ENCODE peak calls at places on chromosomes 12 and 14, in four cellular contexts. T, S, Q and V are unnamed samples.

GRCh38 chr14:68781161-68782021 is 11.5 kb downstream of the ZFP36L1 start:
- DNase-seq in T (no peak), Q (peak; percentile 50), S (no peak), V (no peak)

GRCh38 chr14:38838049-38838978 is 264.7 kb downstream of the SEC23A start:
- DNase-seq in Q (no peak), S (no peak), T (no peak), V (no peak)

GRCh38 chr12:68612675-68613074 is 2.0 kb downstream of the RAP1B start:
- DNase-seq in S (no peak), T (no peak), Q (no peak), V (no peak)

GRCh38 chr12:12018454-12018853 is 52.3 kb upstream of the BCL2L14 start:
- DNase-seq in T (no peak), S (no peak), Q (no peak), V (no peak)

GRCh38 chr12:93072340-93072739 is 143.2 kb upstream of the EEA1 start:
- DNase-seq in T (no peak), Q (no peak), S (no peak), V (no peak)

GRCh38 chr12:34406228-34406995 is 384.1 kb downstream of the ALG10 start:
- DNase-seq in Q (peak; percentile 8), S (no peak), T (no peak), V (no peak)

GRCh38 chr14:72756967-72757366 is 136.9 kb downstream of the DPF3 start:
- DNase-seq in S (no peak), T (no peak), Q (no peak), V (no peak)

GRCh38 chr12:77644915-77645605 is 185.6 kb upstream of the NAV3 start:
- DNase-seq in S (peak; percentile 81), Q (no peak), T (no peak), V (no peak)

GRCh38 chr12:120740871-120741270 is 15.2 kb downstream of the ACADS start:
- DNase-seq in S (no peak), T (no peak), Q (no peak), V (no peak)

GRCh38 chr14:54147285-54147684 is 190.7 kb upstream of the BMP4 start:
- DNase-seq in T (no peak), S (no peak), Q (no peak), V (no peak)

GRCh38 chr12:32505546-32505945 is 106.2 kb downstream of the FGD4 start:
- DNase-seq in S (no peak), T (no peak), Q (no peak), V (no peak)

GRCh38 chr12:100716949-100717732 is 77.4 kb upstream of the ANO4 start:
- DNase-seq in T (no peak), S (peak; percentile 66), Q (no peak), V (no peak)

GRCh38 chr12:92612611-92613010 is 90.2 kb upstream of the PLEKHG7 start:
- DNase-seq in Q (no peak), T (no peak), S (no peak), V (no peak)

DNA sequence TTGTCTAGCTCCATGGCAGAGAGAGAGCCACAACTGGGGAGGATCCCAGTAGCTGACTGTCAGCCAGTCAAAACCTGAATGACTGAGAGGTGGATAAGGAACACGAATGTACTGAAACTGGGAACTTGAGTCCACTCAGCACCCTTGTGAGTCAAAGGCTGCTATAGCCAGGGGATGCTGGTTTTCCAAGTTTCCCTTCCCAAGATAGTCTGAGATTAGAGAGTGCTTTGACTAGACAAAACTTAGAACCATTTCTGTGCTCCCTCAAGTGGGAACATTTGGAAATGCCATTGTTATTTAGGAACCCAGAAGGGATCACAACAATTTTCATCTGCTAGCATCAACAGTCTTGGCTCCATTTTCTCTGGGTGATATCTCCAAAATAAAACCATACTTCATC is 4.0 kb downstream of the PRKAG1 start:
- DNase-seq in Q (no peak), T (no peak), S (peak; percentile 28), V (no peak)
- TF ChIP-seq CTCF in Q (no peak), T (peak; percentile 50), S (peak; percentile 14), V (no peak)

DNA sequence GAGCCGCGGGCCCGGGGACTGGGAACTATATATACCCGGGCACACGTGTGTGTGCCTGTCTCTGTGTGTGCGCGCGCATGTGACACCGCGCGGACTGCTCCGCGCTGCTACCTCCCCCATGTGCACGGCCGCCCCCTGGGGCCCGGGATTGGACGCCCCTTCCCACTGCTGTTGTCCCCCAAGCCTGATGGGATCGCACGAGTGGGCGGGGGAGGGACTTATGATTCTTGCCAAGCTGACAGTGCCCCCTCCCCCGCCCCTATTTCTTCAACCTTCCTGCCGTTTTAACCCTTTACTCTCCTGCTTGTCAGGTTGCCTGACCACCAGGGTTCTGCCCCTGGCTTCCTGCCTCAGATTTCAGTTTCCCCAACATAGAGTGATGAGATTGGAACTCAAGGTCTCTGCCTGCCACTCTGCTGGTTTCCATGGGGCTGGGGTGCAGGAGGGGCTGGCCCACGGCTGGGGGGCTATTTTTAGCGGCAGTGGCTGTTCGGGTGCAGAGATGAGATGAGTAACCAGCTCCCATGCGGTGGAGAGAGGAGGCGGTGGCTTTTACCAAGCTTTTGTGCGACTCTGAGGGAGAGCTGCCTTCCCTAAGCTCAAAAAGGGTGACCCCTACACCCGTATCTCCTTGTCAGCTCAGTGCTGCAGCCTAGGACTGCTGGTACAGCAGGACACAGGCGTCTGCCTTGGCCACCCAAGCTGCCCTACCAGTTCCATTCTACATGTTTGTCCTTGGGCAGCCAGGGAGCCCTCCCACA is at the start of gene DDN:
- DNase-seq in Q (no peak), T (no peak), S (peak; percentile 52), V (no peak)
- TF ChIP-seq CTCF in Q (no peak), T (no peak), S (no peak), V (no peak)

GRCh38 chr12:24025153-24025798 is 75.8 kb upstream of the SOX5 start:
- DNase-seq in T (no peak), S (peak; percentile 52), Q (no peak), V (no peak)
- TF ChIP-seq CTCF in T (peak; percentile 42), S (peak; percentile 57), Q (no peak), V (no peak)

GRCh38 chr14:36238666-36239363 is 62.3 kb upstream of the PTCSC3 start:
- DNase-seq in T (no peak), S (no peak), Q (no peak), V (peak; percentile 51)

GRCh38 chr14:36243183-36243582 is 66.7 kb upstream of the PTCSC3 start:
- DNase-seq in Q (no peak), S (peak; percentile 49), T (no peak), V (no peak)

GRCh38 chr14:36245223-36245622 is 68.7 kb upstream of the PTCSC3 start:
- DNase-seq in S (no peak), T (no peak), Q (no peak), V (no peak)

GRCh38 chr14:36241183-36241582 is 64.7 kb upstream of the PTCSC3 start:
- DNase-seq in Q (no peak), S (no peak), T (no peak), V (no peak)
- TF ChIP-seq CTCF in Q (no peak), S (no peak), T (no peak), V (no peak)

DNA sequence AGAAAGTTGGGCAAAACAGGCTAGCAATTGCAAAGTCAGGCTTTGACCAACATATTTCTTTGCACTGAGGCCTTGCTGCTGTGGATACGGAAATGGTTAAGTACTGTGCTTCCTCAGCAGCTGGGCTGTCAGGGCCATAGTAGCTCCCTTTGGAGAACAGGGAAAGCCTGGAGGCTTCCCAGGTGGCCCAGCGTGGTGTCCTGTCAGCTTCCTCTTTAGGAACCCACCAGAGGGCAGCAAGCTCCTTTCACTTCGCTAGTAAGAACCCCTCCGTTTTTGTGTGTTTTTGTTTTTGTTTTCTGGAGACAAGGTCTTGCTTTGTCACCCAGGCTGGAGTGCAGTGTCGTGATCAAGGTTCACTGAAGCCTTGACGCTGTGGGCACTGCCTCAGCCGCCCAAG is 1.7 kb upstream of the CFAP251 start:
- DNase-seq in S (peak; percentile 86), Q (peak; percentile 25), T (no peak), V (no peak)
- TF ChIP-seq CTCF in S (peak; percentile 84), Q (no peak), T (no peak), V (peak; percentile 43)

GRCh38 chr12:7324176-7324575 is 20.3 kb downstream of the ACSM4 start:
- DNase-seq in T (no peak), Q (no peak), S (no peak), V (no peak)

GRCh38 chr12:7322599-7322998 is 18.7 kb downstream of the ACSM4 start:
- DNase-seq in T (no peak), S (no peak), Q (no peak), V (no peak)

GRCh38 chr12:7321624-7322023 is 17.8 kb downstream of the ACSM4 start:
- DNase-seq in T (no peak), Q (no peak), S (no peak), V (no peak)

GRCh38 chr12:7319934-7320333 is 16.1 kb downstream of the ACSM4 start:
- DNase-seq in Q (no peak), S (no peak), T (no peak), V (no peak)
- TF ChIP-seq CTCF in Q (no peak), S (no peak), T (no peak), V (no peak)

GRCh38 chr12:47408171-47408871 is 297.5 kb downstream of the RPAP3 start:
- DNase-seq in T (no peak), S (peak; percentile 71), Q (no peak), V (no peak)
- TF ChIP-seq CTCF in T (no peak), S (peak; percentile 82), Q (no peak), V (peak; percentile 17)